ENCODE peak calls at places on chromosome 1, in five cellular contexts. One of them, this sample, is unnamed.

GRCh38 chr1:81414417-81415087 is 386.2 kb upstream of the ADGRL2 start:
- DNase-seq in pancreas: peak
- DNase-seq in endothelial cell of umbilical vein: peak
- DNase-seq in tibial nerve: peak
- DNase-seq in sigmoid colon: peak
- DNase-seq in this sample: peak

GRCh38 chr1:55257958-55258357 is 42.8 kb upstream of the USP24 start:
- DNase-seq in pancreas: no peak
- DNase-seq in endothelial cell of umbilical vein: no peak
- DNase-seq in tibial nerve: no peak
- DNase-seq in sigmoid colon: no peak
- DNase-seq in this sample: no peak

GRCh38 chr1:160342520-160342919 is 530 bp downstream of the COPA start:
- DNase-seq in pancreas: no peak
- DNase-seq in endothelial cell of umbilical vein: peak
- DNase-seq in tibial nerve: no peak
- DNase-seq in sigmoid colon: no peak
- DNase-seq in this sample: peak

GRCh38 chr1:75632350-75632949 is 21.5 kb upstream of the SLC44A5 start:
- DNase-seq in pancreas: peak
- DNase-seq in endothelial cell of umbilical vein: peak
- DNase-seq in tibial nerve: no peak
- DNase-seq in sigmoid colon: no peak
- DNase-seq in this sample: peak

GRCh38 chr1:95023399-95024050 is 49.2 kb downstream of the ALG14 start:
- DNase-seq in pancreas: no peak
- DNase-seq in endothelial cell of umbilical vein: peak
- DNase-seq in tibial nerve: no peak
- DNase-seq in sigmoid colon: no peak
- DNase-seq in this sample: peak

GRCh38 chr1:22930235-22930912 is 42.3 kb downstream of the LACTBL1 start:
- DNase-seq in pancreas: peak
- DNase-seq in endothelial cell of umbilical vein: peak
- DNase-seq in tibial nerve: peak
- DNase-seq in sigmoid colon: peak
- DNase-seq in this sample: peak

GRCh38 chr1:50976111-50976889 is 6.3 kb downstream of the CDKN2C start:
- DNase-seq in pancreas: no peak
- DNase-seq in endothelial cell of umbilical vein: no peak
- DNase-seq in tibial nerve: peak
- DNase-seq in sigmoid colon: no peak
- DNase-seq in this sample: peak

GRCh38 chr1:184650177-184650866 is 104.3 kb downstream of the EDEM3 start:
- DNase-seq in pancreas: no peak
- DNase-seq in endothelial cell of umbilical vein: no peak
- DNase-seq in tibial nerve: no peak
- DNase-seq in sigmoid colon: no peak
- DNase-seq in this sample: no peak

GRCh38 chr1:22944656-22945055 is 28.0 kb downstream of the LACTBL1 start:
- DNase-seq in pancreas: no peak
- DNase-seq in endothelial cell of umbilical vein: no peak
- DNase-seq in tibial nerve: no peak
- DNase-seq in sigmoid colon: no peak
- DNase-seq in this sample: no peak

GRCh38 chr1:40132383-40133121 is 28.6 kb upstream of the RLF start:
- DNase-seq in pancreas: no peak
- DNase-seq in endothelial cell of umbilical vein: peak
- DNase-seq in tibial nerve: no peak
- DNase-seq in sigmoid colon: no peak
- DNase-seq in this sample: peak

GRCh38 chr1:6097824-6098223 is 52.1 kb downstream of the KCNAB2 start:
- DNase-seq in pancreas: no peak
- DNase-seq in endothelial cell of umbilical vein: no peak
- DNase-seq in tibial nerve: no peak
- DNase-seq in sigmoid colon: peak
- DNase-seq in this sample: no peak

GRCh38 chr1:17109897-17110554 is 9.2 kb downstream of the PADI2 start:
- DNase-seq in pancreas: no peak
- DNase-seq in endothelial cell of umbilical vein: no peak
- DNase-seq in tibial nerve: no peak
- DNase-seq in sigmoid colon: no peak
- DNase-seq in this sample: no peak

GRCh38 chr1:34162852-34163766 is 1.9 kb downstream of the CSMD2 start:
- DNase-seq in pancreas: peak
- DNase-seq in endothelial cell of umbilical vein: peak
- DNase-seq in tibial nerve: peak
- DNase-seq in sigmoid colon: peak
- DNase-seq in this sample: peak

GRCh38 chr1:78047631-78048030 is 1.9 kb downstream of the GIPC2 start:
- DNase-seq in pancreas: no peak
- DNase-seq in endothelial cell of umbilical vein: peak
- DNase-seq in tibial nerve: no peak
- DNase-seq in sigmoid colon: no peak
- DNase-seq in this sample: no peak

DNA sequence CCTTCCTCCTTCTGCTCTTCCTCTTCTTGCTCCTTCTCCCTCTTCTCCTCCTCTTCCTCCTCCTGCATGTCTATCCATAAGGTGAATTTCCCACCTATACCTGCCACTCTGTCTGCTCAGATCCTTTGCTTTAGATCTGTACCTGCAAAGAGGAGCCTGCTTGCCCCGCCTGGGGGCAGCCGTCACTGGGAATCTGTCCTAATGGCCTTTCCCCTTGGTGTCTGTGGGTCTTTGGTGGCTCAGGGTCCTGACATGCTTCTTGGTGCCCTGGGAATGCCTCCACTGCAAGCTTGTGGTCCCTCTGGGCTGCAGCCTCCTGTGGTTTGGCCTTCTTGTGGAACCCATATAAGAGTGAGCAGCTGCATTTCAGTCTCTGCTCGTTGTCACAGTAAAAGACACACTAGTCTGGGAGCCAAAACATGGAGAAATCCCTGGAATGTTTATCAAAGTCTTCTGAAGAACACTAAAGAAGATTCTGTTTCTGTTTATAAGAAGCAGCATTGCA is 79.5 kb upstream of the CSF3R start:
- DNase-seq in pancreas: no peak
- DNase-seq in endothelial cell of umbilical vein: no peak
- DNase-seq in tibial nerve: no peak
- DNase-seq in sigmoid colon: no peak
- DNase-seq in this sample: no peak
- TF ChIP-seq CTCF in pancreas: no peak
- TF ChIP-seq CTCF in endothelial cell of umbilical vein: no peak
- TF ChIP-seq CTCF in tibial nerve: no peak
- TF ChIP-seq CTCF in sigmoid colon: no peak
- TF ChIP-seq CTCF in this sample: no peak

DNA sequence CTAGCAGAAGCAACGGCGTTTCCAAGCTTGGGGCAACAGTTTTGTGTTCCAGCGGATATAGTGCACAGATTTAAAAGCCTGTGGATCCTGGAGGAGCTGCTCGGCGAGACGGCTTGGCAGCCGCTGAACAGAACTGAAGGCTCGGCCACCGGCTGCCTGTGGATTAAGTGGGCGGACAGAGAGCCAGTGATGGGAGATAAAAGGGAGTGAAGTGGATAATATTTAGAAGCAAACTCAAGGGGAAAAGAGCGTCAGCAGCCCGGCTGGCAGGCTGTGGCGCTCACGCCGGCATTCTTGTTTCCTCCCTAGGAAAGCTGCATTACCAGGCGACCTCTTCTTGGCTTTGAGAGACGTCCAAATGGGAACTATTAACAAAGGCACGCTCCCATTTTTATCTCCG is 10.4 kb downstream of the TRABD2B start:
- DNase-seq in pancreas: no peak
- DNase-seq in endothelial cell of umbilical vein: no peak
- DNase-seq in tibial nerve: no peak
- DNase-seq in sigmoid colon: no peak
- DNase-seq in this sample: peak
- H3K27ac ChIP-seq in pancreas: no peak
- H3K27ac ChIP-seq in endothelial cell of umbilical vein: no peak
- H3K27ac ChIP-seq in tibial nerve: peak
- H3K27ac ChIP-seq in sigmoid colon: peak
- H3K27ac ChIP-seq in this sample: no peak

GRCh38 chr1:155253208-155253607 is 2.1 kb downstream of the ENTREP3 start:
- DNase-seq in pancreas: no peak
- DNase-seq in endothelial cell of umbilical vein: no peak
- DNase-seq in tibial nerve: no peak
- DNase-seq in sigmoid colon: no peak
- DNase-seq in this sample: peak
- TF ChIP-seq CTCF in pancreas: no peak
- TF ChIP-seq CTCF in endothelial cell of umbilical vein: peak
- TF ChIP-seq CTCF in tibial nerve: no peak
- TF ChIP-seq CTCF in sigmoid colon: no peak
- TF ChIP-seq CTCF in this sample: peak

DNA sequence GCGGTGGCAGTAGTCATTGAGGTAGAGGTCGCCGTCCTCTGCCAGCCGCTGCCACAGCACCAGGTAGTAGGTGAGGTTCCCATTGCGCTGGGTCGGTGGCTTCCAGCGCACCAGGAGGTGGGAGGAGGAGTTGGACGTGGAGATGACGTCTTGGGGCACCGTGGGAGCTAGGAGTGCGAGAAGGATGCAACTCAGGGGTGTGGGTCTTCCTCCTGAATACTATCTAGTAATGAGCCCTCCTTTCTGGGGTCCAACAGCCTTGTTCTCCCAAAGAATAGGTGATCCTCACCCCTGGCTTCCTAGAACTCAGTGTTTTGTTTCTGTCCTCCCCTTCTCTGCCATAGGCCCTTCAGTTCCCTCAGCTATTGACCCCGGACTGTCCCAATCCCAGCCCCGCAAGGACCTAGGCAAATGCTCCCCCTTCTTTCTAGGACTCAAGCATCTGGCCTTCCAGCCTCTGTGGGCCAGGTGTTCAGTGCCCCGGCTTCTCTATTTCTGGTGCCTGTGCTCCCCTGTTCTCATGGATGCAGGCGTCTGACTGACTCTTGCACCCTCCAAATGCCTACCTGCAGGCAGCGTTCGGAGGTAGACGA is 12.9 kb downstream of the INSRR start:
- DNase-seq in pancreas: no peak
- DNase-seq in endothelial cell of umbilical vein: no peak
- DNase-seq in tibial nerve: no peak
- DNase-seq in sigmoid colon: no peak
- DNase-seq in this sample: no peak
- H3K27ac ChIP-seq in pancreas: no peak
- H3K27ac ChIP-seq in endothelial cell of umbilical vein: no peak
- H3K27ac ChIP-seq in tibial nerve: no peak
- H3K27ac ChIP-seq in sigmoid colon: no peak
- H3K27ac ChIP-seq in this sample: no peak

GRCh38 chr1:8443558-8444194 is 125.8 kb downstream of the SLC45A1 start:
- DNase-seq in pancreas: no peak
- DNase-seq in endothelial cell of umbilical vein: peak
- DNase-seq in tibial nerve: no peak
- DNase-seq in sigmoid colon: no peak
- DNase-seq in this sample: peak
- TF ChIP-seq CTCF in pancreas: no peak
- TF ChIP-seq CTCF in endothelial cell of umbilical vein: peak
- TF ChIP-seq CTCF in tibial nerve: no peak
- TF ChIP-seq CTCF in sigmoid colon: no peak
- TF ChIP-seq CTCF in this sample: no peak

This sample was measured in A673.